ENCODE peak calls at places on chromosome 18, in eight cellular contexts. R is left lung; M is pancreas; G is brain microvascular endothelial cell; X is tibial artery; Z is ovary; F is CD8-positive, alpha-beta T cell; E is endodermal cell. A is an unnamed sample. For H3K36me3, the result is how much of the 10 kb centered on the place peaks cover.

GRCh38 chr18:31399336-31400032 is 22.9 kb downstream of the DSG4 start:
- DNase-seq in Z (no peak), G (peak), X (no peak), R (no peak), F (no peak), E (no peak), M (no peak), A (no peak)

GRCh38 chr18:22872894-22873537 is 60.1 kb upstream of the RBBP8 start:
- DNase-seq in R (no peak), X (no peak), E (no peak), F (no peak), M (no peak), Z (no peak), G (no peak), A (peak)

GRCh38 chr18:24490545-24490944 is 30.1 kb downstream of the HRH4 start:
- DNase-seq in E (no peak), M (no peak), X (no peak), F (no peak), Z (no peak), G (no peak), R (no peak), A (peak)

GRCh38 chr18:43751203-43751602 is 473.9 kb upstream of the SYT4 start:
- DNase-seq in M (no peak), G (no peak), E (no peak), X (no peak), R (no peak), Z (no peak), F (no peak), A (no peak)

GRCh38 chr18:23228102-23229051 is 93.1 kb downstream of the CABLES1 start:
- DNase-seq in G (peak), X (peak), M (no peak), R (no peak), F (no peak), E (no peak), Z (no peak), A (peak)

GRCh38 chr18:79765491-79766245 is 32.1 kb upstream of the KCNG2 start:
- DNase-seq in Z (no peak), F (no peak), R (peak), E (peak), G (no peak), M (no peak), X (no peak), A (peak)

GRCh38 chr18:54479365-54479764 is 111.7 kb upstream of the DYNAP start:
- DNase-seq in Z (no peak), M (no peak), E (no peak), G (no peak), F (no peak), R (no peak), X (no peak), A (no peak)

GRCh38 chr18:76587147-76587885 is 92.3 kb upstream of the ZNF516 start:
- DNase-seq in G (no peak), Z (no peak), F (no peak), M (no peak), R (no peak), X (no peak), E (peak), A (no peak)

GRCh38 chr18:22856870-22857269 is 76.3 kb upstream of the RBBP8 start:
- DNase-seq in E (peak), X (no peak), R (no peak), Z (no peak), G (no peak), F (no peak), M (no peak), A (no peak)

GRCh38 chr18:55522011-55522410 is 66.0 kb downstream of the TCF4 start:
- DNase-seq in G (no peak), M (no peak), F (no peak), X (peak), R (no peak), E (peak), Z (no peak), A (no peak)

GRCh38 chr18:55589625-55590291 is 1.8 kb upstream of the TCF4 start:
- DNase-seq in E (peak), M (peak), G (peak), F (peak), Z (peak), X (peak), R (peak), A (peak)

GRCh38 chr18:22169889-22170420 is 566 bp downstream of the GATA6 start:
- DNase-seq in M (peak), Z (peak), R (peak), G (no peak), E (peak), X (peak), F (no peak), A (no peak)

GRCh38 chr18:26655614-26656400 is 107.5 kb upstream of the KCTD1 start:
- DNase-seq in F (no peak), G (peak), Z (peak), X (peak), R (peak), E (peak), M (peak), A (peak)

GRCh38 chr18:32333781-32334180 is 136.9 kb downstream of the GAREM1 start:
- DNase-seq in M (peak), X (no peak), G (no peak), Z (no peak), F (no peak), E (no peak), R (no peak), A (no peak)

GRCh38 chr18:8177330-8178016 is 431.8 kb upstream of the RAB12 start:
- DNase-seq in M (no peak), F (no peak), X (no peak), Z (no peak), G (peak), R (no peak), E (no peak), A (peak)

GRCh38 chr18:79940126-79940813 is 11.2 kb downstream of the SLC66A2 start:
- DNase-seq in G (no peak), F (no peak), R (peak), M (peak), E (peak), X (no peak), Z (peak), A (no peak)

GRCh38 chr18:67359868-67360838 is 156.4 kb downstream of the DSEL start:
- DNase-seq in Z (no peak), M (no peak), R (no peak), X (peak), G (peak), E (no peak), F (no peak), A (peak)

GRCh38 chr18:63299837-63300787 is 19.5 kb downstream of the BCL2 start:
- DNase-seq in M (no peak), R (no peak), X (no peak), E (no peak), G (peak), Z (no peak), F (no peak), A (peak)

GRCh38 chr18:31498450-31499156 is 626 bp downstream of the DSG2 start:
- DNase-seq in G (no peak), F (no peak), M (no peak), X (no peak), R (peak), Z (peak), E (no peak), A (no peak)

GRCh38 chr18:29181151-29181901 is 1004.4 kb upstream of the CDH2 start:
- DNase-seq in G (peak), R (no peak), E (no peak), X (peak), M (no peak), F (no peak), Z (no peak), A (peak)

GRCh38 chr18:11669271-11669947 is 19.7 kb upstream of the GNAL start:
- DNase-seq in R (no peak), Z (no peak), G (no peak), M (no peak), E (peak), X (no peak), F (no peak), A (no peak)

GRCh38 chr18:68262697-68263293 is 452.1 kb downstream of the TMX3 start:
- DNase-seq in G (peak), R (no peak), X (no peak), Z (no peak), F (no peak), E (no peak), M (no peak), A (peak)

GRCh38 chr18:22348521-22349316 is 69.0 kb downstream of the CTAGE1 start:
- DNase-seq in X (peak), Z (peak), M (peak), F (no peak), E (peak), R (peak), G (peak), A (peak)

GRCh38 chr18:11368020-11368419 is 218.7 kb upstream of the PIEZO2 start:
- DNase-seq in G (no peak), R (no peak), Z (no peak), F (no peak), X (no peak), M (no peak), E (no peak), A (no peak)

GRCh38 chr18:48036641-48037421 is 106.4 kb upstream of the SMAD2 start:
- DNase-seq in E (peak), F (no peak), M (no peak), Z (no peak), X (peak), G (no peak), R (peak), A (peak)

GRCh38 chr18:8948471-8949149 is 153.9 kb upstream of the NDUFV2 start:
- DNase-seq in F (no peak), Z (no peak), R (no peak), M (no peak), X (no peak), E (no peak), G (peak), A (peak)

GRCh38 chr18:76467371-76468190 is 27.5 kb downstream of the ZNF516 start:
- DNase-seq in X (no peak), E (peak), F (no peak), Z (peak), G (no peak), M (no peak), R (no peak), A (peak)

GRCh38 chr18:6221602-6222014 is 193.1 kb downstream of the L3MBTL4 start:
- DNase-seq in R (no peak), G (no peak), Z (no peak), X (no peak), F (no peak), E (no peak), M (no peak), A (no peak)

GRCh38 chr18:34764451-34764850 is 54.4 kb downstream of the DTNA start:
- DNase-seq in G (no peak), Z (no peak), R (no peak), M (no peak), E (no peak), X (no peak), F (no peak), A (no peak)

GRCh38 chr18:34772887-34773286 is 62.8 kb downstream of the DTNA start:
- DNase-seq in F (no peak), X (no peak), R (no peak), Z (no peak), M (no peak), E (no peak), G (peak), A (peak)

GRCh38 chr18:34771958-34772357 is 61.9 kb downstream of the DTNA start:
- DNase-seq in Z (no peak), X (no peak), M (no peak), R (no peak), F (no peak), G (no peak), E (no peak), A (peak)

GRCh38 chr18:34773378-34773777 is 63.3 kb downstream of the DTNA start:
- DNase-seq in F (no peak), Z (no peak), E (no peak), X (no peak), G (peak), M (no peak), R (no peak), A (peak)

GRCh38 chr18:34767601-34768027 is 57.5 kb downstream of the DTNA start:
- DNase-seq in F (no peak), G (peak), R (no peak), E (no peak), Z (no peak), X (no peak), M (no peak), A (peak)
- H3K36me3 ChIP-seq in F (under half), G (under half), R (under half), E (under half), Z (under half), X (under half), M (under half), A (under half)

DNA sequence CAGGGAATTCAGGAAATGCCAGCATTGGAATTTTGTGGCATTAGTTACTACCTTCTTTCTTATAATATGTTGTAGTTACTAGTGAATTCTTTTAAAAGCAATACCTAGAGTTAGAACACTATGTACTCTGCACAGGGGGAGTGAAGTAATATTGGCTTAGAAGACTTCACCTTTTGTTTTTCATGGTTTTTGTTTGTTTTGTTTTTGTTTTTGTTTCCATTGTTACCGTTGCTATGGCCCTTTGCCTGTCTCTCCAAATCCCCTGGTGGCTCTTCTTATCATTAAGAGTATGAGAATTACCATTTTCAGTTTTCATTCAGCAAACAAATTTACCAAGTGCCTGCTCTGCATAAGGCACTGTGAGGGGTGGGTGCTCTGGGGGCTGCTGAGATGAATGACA is 160.1 kb downstream of the HAUS1 start:
- DNase-seq in Z (no peak), X (no peak), M (no peak), F (no peak), G (no peak), E (no peak), R (no peak), A (peak)
- H3K36me3 ChIP-seq in Z (under half), X (under half), M (under half), F (under half), G (under half), E (under half), R (under half), A (under half)

GRCh38 chr18:49274188-49274714 is 186.2 kb downstream of the DYM start:
- DNase-seq in X (no peak), F (no peak), G (no peak), M (no peak), Z (no peak), R (no peak), E (no peak), A (peak)
- H3K36me3 ChIP-seq in X (under half), F (under half), G (under half), M (under half), Z (under half), R (under half), E (under half), A (under half)

GRCh38 chr18:51076503-51076902 is 46.5 kb downstream of the SMAD4 start:
- DNase-seq in X (no peak), M (no peak), F (no peak), Z (no peak), G (no peak), R (no peak), E (no peak), A (no peak)
- H3K36me3 ChIP-seq in X (under half), M (under half), F (under half), Z (under half), G (under half), R (half or more), E (half or more), A (half or more)

GRCh38 chr18:61883547-61883946 is 9.3 kb downstream of the RNF152 start:
- DNase-seq in G (no peak), E (no peak), Z (no peak), R (no peak), F (no peak), M (no peak), X (no peak), A (no peak)
- H3K36me3 ChIP-seq in G (under half), E (half or more), Z (under half), R (under half), F (under half), M (under half), X (under half), A (under half)

GRCh38 chr18:74512321-74513053 is 16.3 kb downstream of the CNDP2 start:
- DNase-seq in X (no peak), F (no peak), R (no peak), Z (no peak), E (no peak), M (no peak), G (no peak), A (no peak)
- H3K36me3 ChIP-seq in X (half or more), F (half or more), R (half or more), Z (under half), E (half or more), M (under half), G (half or more), A (half or more)

DNA sequence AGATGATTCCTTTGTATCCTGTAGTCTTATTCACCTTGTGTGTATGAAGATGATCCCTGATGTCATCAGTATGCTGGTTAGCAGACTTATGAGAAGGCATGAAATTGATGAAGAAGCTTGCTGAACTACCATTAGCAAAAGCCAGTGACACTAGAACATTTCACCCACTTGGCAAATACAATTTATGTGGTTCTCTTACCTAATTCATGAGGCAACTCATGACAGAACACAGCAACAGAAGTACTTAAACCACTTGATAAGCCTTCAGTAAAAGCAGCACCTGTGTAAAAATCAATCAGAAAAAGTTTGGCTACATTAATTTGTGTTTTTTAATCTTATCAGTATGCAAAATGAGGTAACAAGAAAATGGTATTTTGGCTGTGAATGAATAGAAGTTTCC is 16.8 kb downstream of the SLC39A6 start:
- DNase-seq in M (no peak), X (no peak), Z (no peak), E (no peak), G (no peak), F (no peak), R (no peak), A (no peak)
- H3K36me3 ChIP-seq in M (under half), X (half or more), Z (under half), E (half or more), G (under half), F (under half), R (half or more), A (half or more)

GRCh38 chr18:14117611-14118010 is 14.6 kb downstream of the ZNF519 start:
- DNase-seq in M (no peak), R (no peak), Z (no peak), G (peak), F (no peak), E (no peak), X (no peak), A (no peak)
- H3K36me3 ChIP-seq in M (under half), R (under half), Z (under half), G (under half), F (under half), E (under half), X (under half), A (under half)

A was measured in adipocyte.